ENCODE peak calls at places on chromosomes 1 and 21, in nine cellular contexts. X is testis, F is breast epithelium, H is GM23338, W is psoas muscle, I is aorta, D is SK-N-SH, R is small intestine, C is adrenal gland. M is an unnamed sample.

GRCh38 chr1:233707153-233707905 is 93.4 kb downstream of the KCNK1 start:
- DNase-seq in W (no peak), C (peak; percentile 56), R (peak; percentile 90), X (no peak), D (no peak), H (no peak), I (no peak), F (no peak), M (no peak)

GRCh38 chr1:43345119-43345518 is 7.5 kb downstream of the MPL start:
- DNase-seq in X (no peak), C (no peak), H (no peak), D (no peak), F (no peak), W (no peak), R (peak; percentile 95), I (peak; percentile 2), M (no peak)

GRCh38 chr1:226479432-226479831 is 69.1 kb upstream of the STUM start:
- DNase-seq in F (no peak), R (peak; percentile 88), D (no peak), H (no peak), X (no peak), W (no peak), I (no peak), C (no peak), M (no peak)

GRCh38 chr1:37391181-37391949 is 83.0 kb upstream of the ZC3H12A start:
- DNase-seq in F (no peak), D (peak; percentile 57), H (peak; percentile 53), W (no peak), X (no peak), R (no peak), I (no peak), C (no peak), M (no peak)

GRCh38 chr21:42306366-42307035 is 8.7 kb downstream of the TFF3 start:
- DNase-seq in X (no peak), D (no peak), I (peak; percentile 68), H (no peak), C (peak; percentile 49), W (no peak), F (no peak), R (no peak), M (no peak)

GRCh38 chr1:81550753-81551152 is 250.0 kb upstream of the ADGRL2 start:
- DNase-seq in D (no peak), C (no peak), X (no peak), H (peak; percentile 55), I (no peak), W (no peak), R (no peak), F (no peak), M (no peak)

GRCh38 chr1:36187800-36188593 is 32.0 kb downstream of the MAP7D1 start:
- DNase-seq in W (peak; percentile 85), F (peak; percentile 87), D (peak; percentile 86), H (peak; percentile 94), X (peak; percentile 90), R (peak; percentile 90), I (peak; percentile 91), C (peak; percentile 96), M (peak; percentile 80)

GRCh38 chr21:14306143-14306907 is 76.6 kb downstream of the HSPA13 start:
- DNase-seq in X (no peak), D (no peak), C (no peak), W (no peak), H (no peak), I (no peak), F (no peak), R (no peak), M (no peak)

GRCh38 chr1:209927466-209927865 is 10.6 kb upstream of the SYT14 start:
- DNase-seq in D (no peak), W (no peak), F (no peak), X (no peak), H (peak; percentile 64), C (no peak), I (no peak), R (no peak), M (no peak)

GRCh38 chr1:70140343-70140742 is 65.0 kb downstream of the LRRC40 start:
- DNase-seq in I (no peak), D (no peak), W (no peak), X (peak; percentile 23), F (no peak), R (no peak), H (no peak), C (peak; percentile 60), M (no peak)

GRCh38 chr1:208253177-208253576 is 9.0 kb upstream of the PLXNA2 start:
- DNase-seq in D (no peak), F (no peak), W (no peak), X (no peak), C (no peak), I (no peak), R (no peak), H (no peak), M (no peak)

GRCh38 chr1:161008857-161009554 is 11.9 kb downstream of the F11R start:
- DNase-seq in H (no peak), I (no peak), C (peak; percentile 3), X (no peak), F (no peak), D (no peak), W (no peak), R (no peak), M (no peak)

GRCh38 chr1:199272107-199272506 is 633.3 kb downstream of the PTPRC start:
- DNase-seq in X (no peak), F (no peak), W (no peak), I (no peak), R (no peak), C (no peak), H (no peak), D (no peak), M (no peak)

GRCh38 chr1:224497714-224498573 is 63.3 kb upstream of the WDR26 start:
- DNase-seq in H (peak; percentile 81), R (no peak), C (peak; percentile 70), D (no peak), W (peak; percentile 30), I (peak; percentile 80), X (peak; percentile 33), F (no peak), M (no peak)

GRCh38 chr1:178536844-178537371 is 24.0 kb downstream of the TEX35 start:
- DNase-seq in H (no peak), I (peak; percentile 57), W (peak; percentile 62), D (no peak), R (peak; percentile 99), C (peak; percentile 64), F (no peak), X (peak; percentile 52), M (no peak)

GRCh38 chr1:119688810-119689209 is 22.9 kb upstream of the PHGDH start:
- DNase-seq in R (no peak), H (no peak), X (no peak), D (no peak), I (no peak), F (no peak), W (no peak), C (no peak), M (no peak)

GRCh38 chr1:151060241-151061011 is at the start of gene MLLT11:
- DNase-seq in C (peak; percentile 85), X (peak; percentile 61), R (peak; percentile 27), F (no peak), I (no peak), D (peak; percentile 86), H (peak; percentile 94), W (peak; percentile 27), M (peak; percentile 15)

GRCh38 chr21:42199488-42200463 is 19.2 kb upstream of the ABCG1 start:
- DNase-seq in C (peak; percentile 52), H (no peak), R (peak; percentile 81), X (peak; percentile 8), D (no peak), F (no peak), W (no peak), I (no peak), M (no peak)

GRCh38 chr1:57674803-57675202 is 250.9 kb upstream of the DAB1 start:
- DNase-seq in I (no peak), F (no peak), R (no peak), W (no peak), C (no peak), H (no peak), D (no peak), X (no peak), M (no peak)

GRCh38 chr1:8338526-8339202 is 20.8 kb downstream of the SLC45A1 start:
- DNase-seq in C (no peak), R (no peak), H (no peak), X (no peak), F (no peak), W (no peak), D (no peak), I (no peak), M (no peak)

GRCh38 chr1:156282143-156282478 is 514 bp downstream of the SMG5 start:
- DNase-seq in C (no peak), H (no peak), I (no peak), R (peak; percentile 88), X (peak; percentile 33), D (no peak), W (no peak), F (no peak), M (no peak)

GRCh38 chr1:60271041-60271440 is 197.5 kb upstream of the C1orf87 start:
- DNase-seq in R (no peak), I (no peak), W (no peak), C (no peak), D (no peak), X (no peak), F (no peak), H (no peak), M (no peak)
- H3K4me3 ChIP-seq in R (no peak overlapping the region), I (no peak overlapping the region), W (no peak overlapping the region), C (no peak overlapping the region), D (no peak overlapping the region), X (no peak overlapping the region), F (no peak overlapping the region), H (no peak overlapping the region), M (no peak overlapping the region)

GRCh38 chr1:109984190-109984455 is 442 bp upstream of the AHCYL1 start:
- DNase-seq in F (no peak), C (no peak), H (no peak), W (no peak), D (no peak), R (no peak), X (no peak), I (no peak), M (no peak)
- H3K4me1 ChIP-seq in F (no peaks in the 10 kb centered on the region), C (peaks cover 26% of the 10 kb centered on the region), H (peaks cover 23% of the 10 kb centered on the region), W (peaks cover 48% of the 10 kb centered on the region), D (peaks cover 24% of the 10 kb centered on the region), R (peaks cover 21% of the 10 kb centered on the region), X (peaks cover 29% of the 10 kb centered on the region), I (no peaks in the 10 kb centered on the region), M (peaks cover 24% of the 10 kb centered on the region)

DNA sequence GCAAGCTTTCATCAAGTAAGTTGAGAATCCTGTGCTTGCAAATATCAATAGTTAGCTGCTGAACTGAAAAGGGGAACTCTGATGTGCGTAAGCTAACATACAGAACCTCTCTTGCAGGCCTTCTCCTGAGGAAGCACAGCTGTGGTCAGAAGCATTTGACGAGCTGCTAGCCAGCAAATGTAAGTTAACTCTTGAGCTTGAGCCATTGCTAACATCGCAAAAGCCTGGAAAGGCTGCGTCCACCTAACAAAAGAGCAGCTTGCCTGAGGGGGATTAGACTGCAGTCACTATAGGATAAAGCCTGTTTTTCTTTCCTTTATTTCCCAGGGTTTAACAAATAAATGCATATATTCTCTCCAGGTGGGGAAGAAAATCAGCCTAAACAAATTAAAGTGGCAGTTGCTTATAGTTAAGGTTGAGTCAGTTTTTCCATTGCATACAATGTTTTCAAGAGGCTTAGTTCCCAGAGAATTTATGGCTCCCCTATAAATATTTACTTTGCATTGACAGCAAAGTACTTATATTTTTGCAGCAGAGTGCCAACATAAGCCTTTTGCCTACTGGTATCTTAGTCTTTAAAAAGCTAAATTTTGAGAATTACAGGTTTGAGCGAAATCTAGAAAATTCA is 1.5 kb downstream of the RGS2 start:
- DNase-seq in X (no peak), W (no peak), H (no peak), R (peak; percentile 36), C (peak; percentile 70), I (no peak), D (no peak), F (no peak), M (no peak)
- H3K4me3 ChIP-seq in X (peak overlapping the region; percentile 81), W (peak overlapping the region; percentile 13), H (peak overlapping the region; percentile 93), R (peak overlapping the region; percentile 58), C (peak overlapping the region; percentile 67), I (peak overlapping the region; percentile 87), D (peak overlapping the region; percentile 92), F (peak overlapping the region; percentile 65), M (no peak overlapping the region)

GRCh38 chr21:35164380-35164779 is 115.3 kb upstream of the RUNX1 start:
- DNase-seq in F (no peak), D (no peak), C (no peak), H (no peak), I (no peak), R (no peak), X (no peak), W (no peak), M (no peak)
- H3K4me1 ChIP-seq in F (no peaks in the 10 kb centered on the region), D (no peaks in the 10 kb centered on the region), C (no peaks in the 10 kb centered on the region), H (peaks cover 5% of the 10 kb centered on the region), I (no peaks in the 10 kb centered on the region), R (no peaks in the 10 kb centered on the region), X (no peaks in the 10 kb centered on the region), W (no peaks in the 10 kb centered on the region), M (no peaks in the 10 kb centered on the region)